ENCODE peak calls at places on chromosomes 11 and 22, in six cellular contexts. Z, W, C, D, L and B are unnamed samples.
A peak's percentile ranks its signal among the peaks of the same experiment; 100 is the strongest.

GRCh38 chr11:2759228-2760195 is 59.7 kb upstream of the KCNQ1OT1 start:
- DNase-seq in Z (no peak), W (peak; percentile 49), C (no peak), D (no peak), L (no peak), B (no peak)

GRCh38 chr22:37274380-37274862 is 7.9 kb upstream of the CYTH4 start:
- DNase-seq in Z (peak; percentile 68), W (no peak), C (no peak), D (no peak), L (no peak), B (no peak)

GRCh38 chr11:114416441-114416928 is 16.0 kb downstream of the RBM7 start:
- DNase-seq in Z (no peak), W (no peak), C (no peak), D (peak; percentile 22), L (peak; percentile 87), B (peak; percentile 93)

GRCh38 chr22:49203091-49203862 is 624.4 kb downstream of the BRD1 start:
- DNase-seq in Z (peak; percentile 21), W (peak; percentile 21), C (peak; percentile 19), D (no peak), L (no peak), B (no peak)

GRCh38 chr11:80980221-80980620 is 1539.4 kb upstream of the TENM4 start:
- DNase-seq in Z (no peak), W (no peak), C (no peak), D (peak; percentile 28), L (peak; percentile 97), B (peak; percentile 75)

GRCh38 chr22:17476838-17477237 is 86.5 kb upstream of the SLC25A18 start:
- DNase-seq in Z (no peak), W (no peak), C (no peak), D (peak; percentile 66), L (no peak), B (peak; percentile 11)

GRCh38 chr11:29962243-29962642 is 54.6 kb downstream of the KCNA4 start:
- DNase-seq in Z (no peak), W (no peak), C (no peak), D (no peak), L (peak; percentile 11), B (peak; percentile 10)

GRCh38 chr11:82978422-82979099 is 77.0 kb downstream of the DDIAS start:
- DNase-seq in Z (no peak), W (no peak), C (no peak), D (peak; percentile 77), L (peak; percentile 86), B (peak; percentile 67)

GRCh38 chr11:9315078-9315688 is 790 bp upstream of the TMEM41B start:
- DNase-seq in Z (no peak), W (no peak), C (no peak), D (no peak), L (no peak), B (peak; percentile 19)

GRCh38 chr11:30585892-30586250 is 282 bp downstream of the MPPED2 start:
- DNase-seq in Z (no peak), W (no peak), C (peak; percentile 82), D (no peak), L (no peak), B (no peak)

GRCh38 chr22:23300476-23300875 is 120.2 kb downstream of the BCR start:
- DNase-seq in Z (no peak), W (no peak), C (no peak), D (no peak), L (no peak), B (no peak)

GRCh38 chr11:134500621-134501020 is 88.6 kb upstream of the B3GAT1 start:
- DNase-seq in Z (no peak), W (no peak), C (no peak), D (no peak), L (no peak), B (no peak)

GRCh38 chr11:8913961-8914660 is 3.1 kb downstream of the AKIP1 start:
- DNase-seq in Z (no peak), W (no peak), C (peak; percentile 67), D (peak; percentile 43), L (peak; percentile 28), B (peak; percentile 41)

GRCh38 chr11:19088791-19089190 is 28.2 kb upstream of the ZDHHC13 start:
- DNase-seq in Z (no peak), W (no peak), C (no peak), D (no peak), L (no peak), B (no peak)

GRCh38 chr11:111776398-111777093 is 10.4 kb upstream of the PPP2R1B start:
- DNase-seq in Z (no peak), W (no peak), C (no peak), D (no peak), L (no peak), B (no peak)

GRCh38 chr11:47051217-47051616 is 114.7 kb downstream of the CSTPP1 start:
- DNase-seq in Z (no peak), W (no peak), C (no peak), D (peak; percentile 37), L (no peak), B (no peak)

GRCh38 chr11:128720522-128720985 is 26.7 kb downstream of the FLI1 start:
- DNase-seq in Z (no peak), W (no peak), C (no peak), D (no peak), L (no peak), B (no peak)

GRCh38 chr11:14237333-14237988 is 121.5 kb downstream of the RRAS2 start:
- DNase-seq in Z (no peak), W (no peak), C (no peak), D (no peak), L (no peak), B (no peak)

GRCh38 chr11:24389575-24389974 is 107.3 kb upstream of the LUZP2 start:
- DNase-seq in Z (no peak), W (no peak), C (peak; percentile 11), D (no peak), L (no peak), B (no peak)

GRCh38 chr11:85742873-85743275 is 56.9 kb upstream of the CCDC89 start:
- DNase-seq in Z (no peak), W (no peak), C (no peak), D (no peak), L (peak; percentile 84), B (peak; percentile 72)

GRCh38 chr11:124069429-124070401 is 28.6 kb upstream of the OR10G7 start:
- DNase-seq in Z (no peak), W (peak; percentile 69), C (peak; percentile 50), D (peak; percentile 72), L (peak; percentile 54), B (peak; percentile 78)

GRCh38 chr22:25076281-25076680 is 123.4 kb upstream of the CRYBB3 start:
- DNase-seq in Z (no peak), W (no peak), C (no peak), D (no peak), L (no peak), B (no peak)

GRCh38 chr11:34379081-34379480 is 21.3 kb upstream of the ABTB2 start:
- DNase-seq in Z (no peak), W (no peak), C (no peak), D (peak; percentile 31), L (peak; percentile 63), B (peak; percentile 14)

GRCh38 chr11:77026743-77027142 is 7.5 kb upstream of the B3GNT6 start:
- DNase-seq in Z (no peak), W (no peak), C (no peak), D (no peak), L (no peak), B (no peak)

GRCh38 chr11:1051356-1052132 is 15.0 kb upstream of the MUC6 start:
- DNase-seq in Z (no peak), W (peak; percentile 57), C (peak; percentile 36), D (no peak), L (no peak), B (no peak)
- TF ChIP-seq CTCF in Z (no peak), W (no peak), C (no peak), D (no peak), L (no peak), B (no peak)

DNA sequence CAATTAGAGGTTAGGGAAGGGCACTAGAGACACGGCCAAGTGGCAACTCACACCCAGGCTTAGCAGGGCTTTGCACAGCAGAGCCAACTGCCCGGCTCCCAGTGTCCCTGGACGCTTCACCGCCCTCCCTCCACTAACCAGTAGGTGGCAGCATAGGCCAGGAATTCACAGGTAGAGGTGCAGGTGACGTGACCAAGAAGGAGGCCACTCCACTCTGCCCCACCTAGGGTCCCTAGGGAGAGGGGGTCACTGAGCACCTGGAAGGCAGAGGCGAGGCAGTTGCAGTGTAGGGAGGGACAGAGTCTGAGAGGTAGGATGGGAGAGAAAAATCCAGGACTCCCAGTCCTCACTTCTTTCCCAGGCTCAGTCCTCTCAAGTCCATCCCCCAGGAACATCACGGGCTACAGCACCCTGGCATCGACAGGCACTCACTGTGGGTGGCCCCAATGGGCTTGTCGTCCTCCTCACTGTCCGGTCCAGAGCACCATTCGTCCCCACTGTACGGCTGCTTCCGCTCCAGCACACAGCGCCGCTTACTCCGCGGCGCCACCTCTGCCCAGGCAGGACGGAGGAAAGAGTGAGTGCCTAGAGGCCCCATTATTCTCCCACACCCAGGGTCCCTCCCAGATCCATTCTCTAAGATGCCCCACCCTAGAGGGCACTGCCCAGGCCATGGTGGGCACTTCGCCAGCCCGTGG is 18.5 kb downstream of the BCL9L start:
- DNase-seq in Z (peak; percentile 89), W (peak; percentile 91), C (peak; percentile 90), D (peak; percentile 71), L (peak; percentile 64), B (peak; percentile 74)
- H3K4me3 ChIP-seq in Z (no peak overlapping the region), W (peak overlapping the region; percentile 15), C (peak overlapping the region; percentile 18), D (no peak overlapping the region), L (no peak overlapping the region), B (no peak overlapping the region)

GRCh38 chr11:113113801-113114451 is 152.7 kb downstream of the NCAM1 start:
- DNase-seq in Z (no peak), W (no peak), C (no peak), D (no peak), L (no peak), B (no peak)

GRCh38 chr11:113118104-113118503 is 156.9 kb downstream of the NCAM1 start:
- DNase-seq in Z (no peak), W (no peak), C (no peak), D (no peak), L (no peak), B (no peak)

GRCh38 chr11:113110046-113110445 is 148.8 kb downstream of the NCAM1 start:
- DNase-seq in Z (no peak), W (no peak), C (no peak), D (no peak), L (no peak), B (no peak)

GRCh38 chr11:113111156-113111555 is 149.9 kb downstream of the NCAM1 start:
- DNase-seq in Z (no peak), W (no peak), C (peak; percentile 42), D (no peak), L (no peak), B (no peak)

GRCh38 chr11:113114452-113115027 is 153.3 kb downstream of the NCAM1 start:
- DNase-seq in Z (peak; percentile 71), W (no peak), C (peak; percentile 49), D (peak; percentile 59), L (peak; percentile 47), B (peak; percentile 60)
- TF ChIP-seq CTCF in Z (peak; percentile 61), W (peak; percentile 56), C (peak; percentile 81), D (peak; percentile 70), L (peak; percentile 87), B (peak; percentile 86)

GRCh38 chr11:7609015-7609414 is 64.3 kb downstream of the CYB5R2 start:
- DNase-seq in Z (no peak), W (no peak), C (no peak), D (no peak), L (peak; percentile 65), B (peak; percentile 45)

GRCh38 chr11:7612056-7612660 is 61.1 kb downstream of the CYB5R2 start:
- DNase-seq in Z (no peak), W (no peak), C (no peak), D (no peak), L (no peak), B (no peak)

GRCh38 chr11:7610393-7610792 is 62.9 kb downstream of the CYB5R2 start:
- DNase-seq in Z (no peak), W (no peak), C (no peak), D (no peak), L (no peak), B (no peak)

GRCh38 chr11:7611411-7611810 is 61.9 kb downstream of the CYB5R2 start:
- DNase-seq in Z (no peak), W (no peak), C (no peak), D (no peak), L (peak; percentile 57), B (peak; percentile 45)

GRCh38 chr11:7609521-7609920 is 63.8 kb downstream of the CYB5R2 start:
- DNase-seq in Z (no peak), W (no peak), C (no peak), D (no peak), L (no peak), B (no peak)
- H3K4me3 ChIP-seq in Z (no peak overlapping the region), W (no peak overlapping the region), C (no peak overlapping the region), D (no peak overlapping the region), L (no peak overlapping the region), B (no peak overlapping the region)